ENCODE peak calls at places on chromosomes 5 and 9, in four cellular contexts. One of them, this sample, is unnamed.

GRCh38 chr5:126544087-126544740 is 50.8 kb downstream of the ALDH7A1 start:
- DNase-seq in GM12865: peak; percentile 75
- DNase-seq in left kidney: peak; percentile 59
- DNase-seq in RCC 7860: peak; percentile 29
- DNase-seq in this sample: peak; percentile 22

GRCh38 chr9:76181020-76181641 is 213.1 kb downstream of the RFK start:
- DNase-seq in RCC 7860: peak; percentile 80
- DNase-seq in left kidney: no peak
- DNase-seq in GM12865: peak; percentile 7
- DNase-seq in this sample: no peak

GRCh38 chr5:132417010-132417439 is 47.5 kb downstream of the SLC22A5 start:
- DNase-seq in RCC 7860: no peak
- DNase-seq in left kidney: no peak
- DNase-seq in GM12865: no peak
- DNase-seq in this sample: no peak

GRCh38 chr5:178460598-178461425 is 129.4 kb downstream of the COL23A1 start:
- DNase-seq in left kidney: peak; percentile 88
- DNase-seq in GM12865: peak; percentile 44
- DNase-seq in RCC 7860: peak; percentile 19
- DNase-seq in this sample: peak; percentile 37

GRCh38 chr5:113249216-113249615 is 185.6 kb downstream of the TSSK1B start:
- DNase-seq in GM12865: no peak
- DNase-seq in RCC 7860: no peak
- DNase-seq in left kidney: no peak
- DNase-seq in this sample: no peak

GRCh38 chr5:166509085-166509484 is 1782.4 kb upstream of the WWC1 start:
- DNase-seq in GM12865: no peak
- DNase-seq in left kidney: peak; percentile 80
- DNase-seq in RCC 7860: no peak
- DNase-seq in this sample: no peak

GRCh38 chr5:52800394-52801213 is 12.9 kb downstream of the ITGA1 start:
- DNase-seq in left kidney: peak; percentile 85
- DNase-seq in GM12865: peak; percentile 71
- DNase-seq in RCC 7860: peak; percentile 69
- DNase-seq in this sample: no peak

GRCh38 chr5:139137703-139138102 is 60.5 kb downstream of the SIL1 start:
- DNase-seq in RCC 7860: no peak
- DNase-seq in GM12865: peak; percentile 53
- DNase-seq in left kidney: peak; percentile 61
- DNase-seq in this sample: no peak

GRCh38 chr5:168578506-168579205 is 512 bp downstream of the PANK3 start:
- DNase-seq in left kidney: peak; percentile 84
- DNase-seq in GM12865: no peak
- DNase-seq in RCC 7860: peak; percentile 20
- DNase-seq in this sample: no peak

GRCh38 chr9:76610009-76610352 is 151.0 kb downstream of the GCNT1 start:
- DNase-seq in GM12865: no peak
- DNase-seq in RCC 7860: no peak
- DNase-seq in left kidney: no peak
- DNase-seq in this sample: no peak

GRCh38 chr9:105244996-105245719 is 707 bp downstream of the SLC44A1 start:
- DNase-seq in RCC 7860: no peak
- DNase-seq in GM12865: peak; percentile 67
- DNase-seq in left kidney: peak; percentile 88
- DNase-seq in this sample: no peak

GRCh38 chr5:141637266-141637692 is 482 bp downstream of the RELL2 start:
- DNase-seq in left kidney: peak; percentile 56
- DNase-seq in GM12865: peak; percentile 50
- DNase-seq in RCC 7860: no peak
- DNase-seq in this sample: no peak

GRCh38 chr5:53041740-53042139 is 52.6 kb downstream of the ITGA2 start:
- DNase-seq in left kidney: no peak
- DNase-seq in GM12865: no peak
- DNase-seq in RCC 7860: no peak
- DNase-seq in this sample: no peak

GRCh38 chr9:113620377-113621161 is 157.0 kb downstream of the RGS3 start:
- DNase-seq in GM12865: no peak
- DNase-seq in RCC 7860: peak; percentile 99
- DNase-seq in left kidney: peak; percentile 97
- DNase-seq in this sample: no peak

GRCh38 chr5:129460951-129461815 is 1.1 kb downstream of the ADAMTS19 start:
- DNase-seq in left kidney: peak; percentile 88
- DNase-seq in GM12865: peak; percentile 24
- DNase-seq in RCC 7860: no peak
- DNase-seq in this sample: no peak

GRCh38 chr5:2642684-2643325 is 108.7 kb downstream of the IRX2 start:
- DNase-seq in GM12865: no peak
- DNase-seq in RCC 7860: no peak
- DNase-seq in left kidney: peak; percentile 94
- DNase-seq in this sample: no peak

GRCh38 chr9:82419827-82420486 is 431.4 kb downstream of the SPATA31D1 start:
- DNase-seq in GM12865: no peak
- DNase-seq in RCC 7860: no peak
- DNase-seq in left kidney: no peak
- DNase-seq in this sample: no peak

GRCh38 chr5:51391175-51391574 is 7.9 kb downstream of the ISL1 start:
- DNase-seq in RCC 7860: no peak
- DNase-seq in GM12865: no peak
- DNase-seq in left kidney: no peak
- DNase-seq in this sample: no peak

GRCh38 chr5:170120576-170120975 is 14.9 kb downstream of the FOXI1 start:
- DNase-seq in left kidney: no peak
- DNase-seq in GM12865: no peak
- DNase-seq in RCC 7860: no peak
- DNase-seq in this sample: no peak

GRCh38 chr5:83899351-83899970 is 178.8 kb upstream of the HAPLN1 start:
- DNase-seq in left kidney: no peak
- DNase-seq in RCC 7860: no peak
- DNase-seq in GM12865: no peak
- DNase-seq in this sample: no peak